ENCODE peak calls at places on chromosomes 2 and 18, in five cellular contexts. One of them, this sample, is unnamed. For H3K27me3, the result is how much of the 10 kb centered on the place peaks cover.

GRCh38 chr2:161571051-161571429 is 53.2 kb upstream of the SLC4A10 start:
- DNase-seq in brain microvascular endothelial cell: no peak
- DNase-seq in HCT116: no peak
- DNase-seq in CD4-positive, alpha-beta memory T cell: no peak
- DNase-seq in PC-9: no peak
- DNase-seq in this sample: no peak

GRCh38 chr18:42192251-42193248 is 237.5 kb downstream of the PIK3C3 start:
- DNase-seq in brain microvascular endothelial cell: no peak
- DNase-seq in HCT116: no peak
- DNase-seq in CD4-positive, alpha-beta memory T cell: no peak
- DNase-seq in PC-9: peak
- DNase-seq in this sample: no peak

GRCh38 chr2:21501344-21502027 is 377.7 kb downstream of the TDRD15 start:
- DNase-seq in brain microvascular endothelial cell: no peak
- DNase-seq in HCT116: no peak
- DNase-seq in CD4-positive, alpha-beta memory T cell: no peak
- DNase-seq in PC-9: no peak
- DNase-seq in this sample: no peak

GRCh38 chr18:47251289-47252120 is at the start of gene SKOR2:
- DNase-seq in brain microvascular endothelial cell: no peak
- DNase-seq in HCT116: no peak
- DNase-seq in CD4-positive, alpha-beta memory T cell: no peak
- DNase-seq in PC-9: no peak
- DNase-seq in this sample: peak

GRCh38 chr2:31429759-31430438 is 15.4 kb upstream of the XDH start:
- DNase-seq in brain microvascular endothelial cell: no peak
- DNase-seq in HCT116: peak
- DNase-seq in CD4-positive, alpha-beta memory T cell: peak
- DNase-seq in PC-9: peak
- DNase-seq in this sample: no peak

GRCh38 chr18:70500748-70501147 is 211.9 kb downstream of the SOCS6 start:
- DNase-seq in brain microvascular endothelial cell: no peak
- DNase-seq in HCT116: no peak
- DNase-seq in CD4-positive, alpha-beta memory T cell: no peak
- DNase-seq in PC-9: no peak
- DNase-seq in this sample: no peak

GRCh38 chr2:231531408-231532188 is 1.4 kb upstream of the NMUR1 start:
- DNase-seq in brain microvascular endothelial cell: no peak
- DNase-seq in HCT116: no peak
- DNase-seq in CD4-positive, alpha-beta memory T cell: no peak
- DNase-seq in PC-9: no peak
- DNase-seq in this sample: no peak

GRCh38 chr2:167181674-167182073 is 293.4 kb downstream of the XIRP2 start:
- DNase-seq in brain microvascular endothelial cell: no peak
- DNase-seq in HCT116: no peak
- DNase-seq in CD4-positive, alpha-beta memory T cell: no peak
- DNase-seq in PC-9: no peak
- DNase-seq in this sample: no peak

GRCh38 chr2:23324281-23324680 is 60.7 kb upstream of the KLHL29 start:
- DNase-seq in brain microvascular endothelial cell: no peak
- DNase-seq in HCT116: no peak
- DNase-seq in CD4-positive, alpha-beta memory T cell: no peak
- DNase-seq in PC-9: no peak
- DNase-seq in this sample: no peak

GRCh38 chr18:22604390-22604985 is 186.8 kb upstream of the CTAGE1 start:
- DNase-seq in brain microvascular endothelial cell: peak
- DNase-seq in HCT116: no peak
- DNase-seq in CD4-positive, alpha-beta memory T cell: no peak
- DNase-seq in PC-9: no peak
- DNase-seq in this sample: no peak

GRCh38 chr18:46575851-46576250 is 81.2 kb downstream of the LOXHD1 start:
- DNase-seq in brain microvascular endothelial cell: no peak
- DNase-seq in HCT116: no peak
- DNase-seq in CD4-positive, alpha-beta memory T cell: no peak
- DNase-seq in PC-9: no peak
- DNase-seq in this sample: no peak

GRCh38 chr2:173054466-173054865 is 21.2 kb upstream of the MAP3K20 start:
- DNase-seq in brain microvascular endothelial cell: no peak
- DNase-seq in HCT116: no peak
- DNase-seq in CD4-positive, alpha-beta memory T cell: no peak
- DNase-seq in PC-9: no peak
- DNase-seq in this sample: no peak

GRCh38 chr2:19635951-19636505 is 265.8 kb downstream of the TTC32 start:
- DNase-seq in brain microvascular endothelial cell: no peak
- DNase-seq in HCT116: no peak
- DNase-seq in CD4-positive, alpha-beta memory T cell: no peak
- DNase-seq in PC-9: no peak
- DNase-seq in this sample: no peak

GRCh38 chr2:134988994-134989605 is 58.1 kb downstream of the MAP3K19 start:
- DNase-seq in brain microvascular endothelial cell: no peak
- DNase-seq in HCT116: peak
- DNase-seq in CD4-positive, alpha-beta memory T cell: peak
- DNase-seq in PC-9: no peak
- DNase-seq in this sample: peak

GRCh38 chr2:96164459-96165184 is 19.4 kb upstream of the DUSP2 start:
- DNase-seq in brain microvascular endothelial cell: no peak
- DNase-seq in HCT116: no peak
- DNase-seq in CD4-positive, alpha-beta memory T cell: peak
- DNase-seq in PC-9: no peak
- DNase-seq in this sample: peak

GRCh38 chr2:95027369-95027720 is 1.8 kb downstream of the MAL start:
- DNase-seq in brain microvascular endothelial cell: no peak
- DNase-seq in HCT116: no peak
- DNase-seq in CD4-positive, alpha-beta memory T cell: no peak
- DNase-seq in PC-9: no peak
- DNase-seq in this sample: no peak

GRCh38 chr2:130391058-130391871 is 35.4 kb downstream of the PTPN18 start:
- DNase-seq in brain microvascular endothelial cell: peak
- DNase-seq in HCT116: peak
- DNase-seq in CD4-positive, alpha-beta memory T cell: peak
- DNase-seq in PC-9: peak
- DNase-seq in this sample: peak

GRCh38 chr2:162925595-162925994 is 87.0 kb upstream of the KCNH7 start:
- DNase-seq in brain microvascular endothelial cell: no peak
- DNase-seq in HCT116: no peak
- DNase-seq in CD4-positive, alpha-beta memory T cell: no peak
- DNase-seq in PC-9: no peak
- DNase-seq in this sample: no peak

GRCh38 chr18:61651145-61651879 is 241.5 kb downstream of the RNF152 start:
- DNase-seq in brain microvascular endothelial cell: no peak
- DNase-seq in HCT116: no peak
- DNase-seq in CD4-positive, alpha-beta memory T cell: no peak
- DNase-seq in PC-9: peak
- DNase-seq in this sample: no peak

GRCh38 chr2:120053891-120054290 is 41.0 kb downstream of the EPB41L5 start:
- DNase-seq in brain microvascular endothelial cell: no peak
- DNase-seq in HCT116: no peak
- DNase-seq in CD4-positive, alpha-beta memory T cell: no peak
- DNase-seq in PC-9: no peak
- DNase-seq in this sample: no peak

GRCh38 chr2:126877861-126878565 is 20.7 kb upstream of the TEX51 start:
- DNase-seq in brain microvascular endothelial cell: no peak
- DNase-seq in HCT116: no peak
- DNase-seq in CD4-positive, alpha-beta memory T cell: no peak
- DNase-seq in PC-9: no peak
- DNase-seq in this sample: no peak

GRCh38 chr2:61707984-61708852 is 145.6 kb downstream of the FAM161A start:
- DNase-seq in brain microvascular endothelial cell: peak
- DNase-seq in HCT116: no peak
- DNase-seq in CD4-positive, alpha-beta memory T cell: no peak
- DNase-seq in PC-9: peak
- DNase-seq in this sample: no peak

GRCh38 chr2:120269076-120269744 is 16.6 kb downstream of the RALB start:
- DNase-seq in brain microvascular endothelial cell: no peak
- DNase-seq in HCT116: no peak
- DNase-seq in CD4-positive, alpha-beta memory T cell: no peak
- DNase-seq in PC-9: no peak
- DNase-seq in this sample: no peak

GRCh38 chr18:46939337-46939963 is 22.0 kb downstream of the KATNAL2 start:
- DNase-seq in brain microvascular endothelial cell: peak
- DNase-seq in HCT116: no peak
- DNase-seq in CD4-positive, alpha-beta memory T cell: no peak
- DNase-seq in PC-9: no peak
- DNase-seq in this sample: no peak

GRCh38 chr2:210000464-210001324 is 1.7 kb upstream of the RPE start:
- DNase-seq in brain microvascular endothelial cell: no peak
- DNase-seq in HCT116: no peak
- DNase-seq in CD4-positive, alpha-beta memory T cell: no peak
- DNase-seq in PC-9: no peak
- DNase-seq in this sample: no peak

GRCh38 chr2:233857511-233858118 is 3.3 kb upstream of the HJURP start:
- DNase-seq in brain microvascular endothelial cell: peak
- DNase-seq in HCT116: no peak
- DNase-seq in CD4-positive, alpha-beta memory T cell: peak
- DNase-seq in PC-9: peak
- DNase-seq in this sample: peak

GRCh38 chr2:141605163-141605562 is 525.7 kb downstream of the LRP1B start:
- DNase-seq in brain microvascular endothelial cell: no peak
- DNase-seq in HCT116: no peak
- DNase-seq in CD4-positive, alpha-beta memory T cell: no peak
- DNase-seq in PC-9: no peak
- DNase-seq in this sample: no peak

GRCh38 chr2:132690664-132691303 is 20.8 kb upstream of the LYPD1 start:
- DNase-seq in brain microvascular endothelial cell: no peak
- DNase-seq in HCT116: no peak
- DNase-seq in CD4-positive, alpha-beta memory T cell: no peak
- DNase-seq in PC-9: no peak
- DNase-seq in this sample: no peak

GRCh38 chr2:118050386-118050785 is 36.5 kb upstream of the CCDC93 start:
- DNase-seq in brain microvascular endothelial cell: no peak
- DNase-seq in HCT116: no peak
- DNase-seq in CD4-positive, alpha-beta memory T cell: no peak
- DNase-seq in PC-9: no peak
- DNase-seq in this sample: no peak

GRCh38 chr2:127637725-127638252 is 8.2 kb upstream of the GPR17 start:
- DNase-seq in brain microvascular endothelial cell: peak
- DNase-seq in HCT116: peak
- DNase-seq in CD4-positive, alpha-beta memory T cell: no peak
- DNase-seq in PC-9: peak
- DNase-seq in this sample: peak

GRCh38 chr2:109701362-109701761 is 87.2 kb downstream of the SOWAHC start:
- DNase-seq in brain microvascular endothelial cell: no peak
- DNase-seq in HCT116: no peak
- DNase-seq in CD4-positive, alpha-beta memory T cell: no peak
- DNase-seq in PC-9: peak
- DNase-seq in this sample: no peak

GRCh38 chr2:236993799-236994198 is 91.9 kb upstream of the COPS8 start:
- DNase-seq in brain microvascular endothelial cell: no peak
- DNase-seq in HCT116: no peak
- DNase-seq in CD4-positive, alpha-beta memory T cell: no peak
- DNase-seq in PC-9: no peak
- DNase-seq in this sample: no peak

GRCh38 chr2:199455533-199456382 is 2.0 kb downstream of the SATB2 start:
- DNase-seq in brain microvascular endothelial cell: no peak
- DNase-seq in HCT116: peak
- DNase-seq in CD4-positive, alpha-beta memory T cell: no peak
- DNase-seq in PC-9: peak
- DNase-seq in this sample: peak
- H3K27me3 ChIP-seq in brain microvascular endothelial cell: under half
- H3K27me3 ChIP-seq in HCT116: under half
- H3K27me3 ChIP-seq in CD4-positive, alpha-beta memory T cell: under half
- H3K27me3 ChIP-seq in PC-9: under half
- H3K27me3 ChIP-seq in this sample: under half

GRCh38 chr18:5890606-5891360 is 4.5 kb downstream of the TMEM200C start:
- DNase-seq in brain microvascular endothelial cell: no peak
- DNase-seq in HCT116: no peak
- DNase-seq in CD4-positive, alpha-beta memory T cell: no peak
- DNase-seq in PC-9: no peak
- DNase-seq in this sample: peak

GRCh38 chr18:5892772-5893431 is 2.4 kb downstream of the TMEM200C start:
- DNase-seq in brain microvascular endothelial cell: no peak
- DNase-seq in HCT116: no peak
- DNase-seq in CD4-positive, alpha-beta memory T cell: no peak
- DNase-seq in PC-9: no peak
- DNase-seq in this sample: no peak

GRCh38 chr18:5894215-5894612 is 1.1 kb downstream of the TMEM200C start:
- DNase-seq in brain microvascular endothelial cell: no peak
- DNase-seq in HCT116: no peak
- DNase-seq in CD4-positive, alpha-beta memory T cell: no peak
- DNase-seq in PC-9: no peak
- DNase-seq in this sample: no peak

GRCh38 chr18:5890261-5890605 is 5.1 kb downstream of the TMEM200C start:
- DNase-seq in brain microvascular endothelial cell: no peak
- DNase-seq in HCT116: no peak
- DNase-seq in CD4-positive, alpha-beta memory T cell: no peak
- DNase-seq in PC-9: no peak
- DNase-seq in this sample: no peak

GRCh38 chr18:5891361-5892215 is 3.7 kb downstream of the TMEM200C start:
- DNase-seq in brain microvascular endothelial cell: no peak
- DNase-seq in HCT116: no peak
- DNase-seq in CD4-positive, alpha-beta memory T cell: no peak
- DNase-seq in PC-9: no peak
- DNase-seq in this sample: peak
- H3K4me3 ChIP-seq in brain microvascular endothelial cell: peak
- H3K4me3 ChIP-seq in HCT116: no peak
- H3K4me3 ChIP-seq in CD4-positive, alpha-beta memory T cell: no peak
- H3K4me3 ChIP-seq in PC-9: no peak
- H3K4me3 ChIP-seq in this sample: peak

DNA sequence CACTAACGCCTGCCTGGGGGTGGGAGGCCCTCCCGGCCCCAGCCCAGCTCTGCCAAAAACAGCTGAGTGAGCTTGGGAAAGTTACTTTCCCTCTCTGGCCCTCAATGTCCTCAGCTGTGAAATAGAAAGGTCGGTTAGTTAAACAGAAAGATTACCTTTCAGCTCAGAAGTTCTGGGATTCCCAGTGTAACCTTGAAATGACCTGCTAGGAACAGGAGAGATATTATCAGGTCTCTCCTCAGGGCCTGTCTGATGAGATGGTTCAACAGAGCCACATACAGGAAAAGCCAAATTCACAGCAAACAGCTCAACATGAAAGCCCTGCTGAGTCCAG is 68.8 kb downstream of the LBH start:
- DNase-seq in brain microvascular endothelial cell: no peak
- DNase-seq in HCT116: no peak
- DNase-seq in CD4-positive, alpha-beta memory T cell: no peak
- DNase-seq in PC-9: no peak
- DNase-seq in this sample: no peak
- H3K27me3 ChIP-seq in brain microvascular endothelial cell: under half
- H3K27me3 ChIP-seq in HCT116: under half
- H3K27me3 ChIP-seq in CD4-positive, alpha-beta memory T cell: under half
- H3K27me3 ChIP-seq in PC-9: under half
- H3K27me3 ChIP-seq in this sample: under half

GRCh38 chr2:38712413-38712812 is 38.7 kb downstream of the SRSF7 start:
- DNase-seq in brain microvascular endothelial cell: no peak
- DNase-seq in HCT116: no peak
- DNase-seq in CD4-positive, alpha-beta memory T cell: no peak
- DNase-seq in PC-9: no peak
- DNase-seq in this sample: no peak

GRCh38 chr2:38711558-38711957 is 39.6 kb downstream of the SRSF7 start:
- DNase-seq in brain microvascular endothelial cell: no peak
- DNase-seq in HCT116: no peak
- DNase-seq in CD4-positive, alpha-beta memory T cell: no peak
- DNase-seq in PC-9: no peak
- DNase-seq in this sample: no peak

GRCh38 chr2:38712871-38713270 is 38.3 kb downstream of the SRSF7 start:
- DNase-seq in brain microvascular endothelial cell: no peak
- DNase-seq in HCT116: no peak
- DNase-seq in CD4-positive, alpha-beta memory T cell: no peak
- DNase-seq in PC-9: no peak
- DNase-seq in this sample: no peak

GRCh38 chr2:38716185-38716584 is 35.0 kb downstream of the SRSF7 start:
- DNase-seq in brain microvascular endothelial cell: peak
- DNase-seq in HCT116: no peak
- DNase-seq in CD4-positive, alpha-beta memory T cell: no peak
- DNase-seq in PC-9: no peak
- DNase-seq in this sample: no peak

GRCh38 chr2:38713311-38713710 is 37.9 kb downstream of the SRSF7 start:
- DNase-seq in brain microvascular endothelial cell: no peak
- DNase-seq in HCT116: no peak
- DNase-seq in CD4-positive, alpha-beta memory T cell: no peak
- DNase-seq in PC-9: no peak
- DNase-seq in this sample: no peak
- H3K4me3 ChIP-seq in brain microvascular endothelial cell: no peak
- H3K4me3 ChIP-seq in HCT116: no peak
- H3K4me3 ChIP-seq in CD4-positive, alpha-beta memory T cell: no peak
- H3K4me3 ChIP-seq in PC-9: no peak
- H3K4me3 ChIP-seq in this sample: no peak